ENCODE peak calls at places on chromosome 4, in four cellular contexts. W is psoas muscle; C is T-helper 1 cell; M is activated CD4-positive, alpha-beta T cell treated with anti-CD3 and anti-CD28 coated beads, Interleukin-2, amount 50 U/mL, for 48 hours. X is an unnamed sample.

GRCh38 chr4:146398896-146399443 is 122.8 kb downstream of the SLC10A7 start:
- DNase-seq in W (no peak), C (no peak), M (no peak), X (no peak)

GRCh38 chr4:113411496-113411938 is 350.0 kb downstream of the CAMK2D start:
- DNase-seq in W (no peak), C (no peak), M (no peak), X (no peak)

GRCh38 chr4:169009281-169010124 is 552 bp downstream of the CBR4 start:
- DNase-seq in W (peak; percentile 82), C (peak; percentile 42), M (peak; percentile 67), X (peak; percentile 60)

GRCh38 chr4:25075851-25076250 is 45.1 kb upstream of the LGI2 start:
- DNase-seq in W (no peak), C (no peak), M (no peak), X (no peak)

GRCh38 chr4:145852256-145852839 is 86.3 kb downstream of the ZNF827 start:
- DNase-seq in W (no peak), C (no peak), M (no peak), X (no peak)

GRCh38 chr4:38993683-38994082 is 38.5 kb downstream of the TMEM156 start:
- DNase-seq in W (no peak), C (no peak), M (no peak), X (no peak)

GRCh38 chr4:48261288-48261687 is 8.3 kb downstream of the TEC start:
- DNase-seq in W (no peak), C (no peak), M (no peak), X (no peak)

GRCh38 chr4:68476191-68476590 is 28.9 kb downstream of the TMPRSS11E start:
- DNase-seq in W (no peak), C (no peak), M (no peak), X (no peak)